ENCODE peak calls at places on chromosome X, in five cellular contexts. I is stimulated activated naive CD4-positive, alpha-beta T cell; T is GM04504; A is endothelial cell; J is NT2/D1. O is an unnamed sample.

GRCh38 chrX:34559325-34559724 is 97.8 kb downstream of the TMEM47 start:
- DNase-seq in T (no peak), A (no peak), I (no peak), J (no peak), O (no peak)

GRCh38 chrX:139739138-139739537 is 31.2 kb upstream of the MCF2 start:
- DNase-seq in I (no peak), A (no peak), T (peak), J (no peak), O (no peak)

GRCh38 chrX:106042296-106042695 is 3.8 kb upstream of the SERPINA7 start:
- DNase-seq in I (no peak), T (no peak), A (no peak), J (no peak), O (no peak)

GRCh38 chrX:82458207-82458754 is 1049.8 kb upstream of the POU3F4 start:
- DNase-seq in T (no peak), A (no peak), I (no peak), J (no peak), O (no peak)

GRCh38 chrX:9677098-9677739 is 88.4 kb downstream of the GPR143 start:
- DNase-seq in J (no peak), T (no peak), A (no peak), I (no peak), O (peak)

GRCh38 chrX:54721424-54721823 is 76.6 kb downstream of the ITIH6 start:
- DNase-seq in A (no peak), T (no peak), J (no peak), I (no peak), O (no peak)

GRCh38 chrX:114152130-114152529 is 431.8 kb upstream of the HTR2C start:
- DNase-seq in I (no peak), J (no peak), T (no peak), A (no peak), O (no peak)

GRCh38 chrX:13994104-13994503 is 35.6 kb downstream of the GEMIN8 start:
- DNase-seq in T (no peak), I (no peak), A (no peak), J (no peak), O (no peak)